ENCODE peak calls at places on chromosome 15, in four cellular contexts. One of them, this sample, is unnamed.

GRCh38 chr15:57635300-57635944 is 43.7 kb downstream of the MYZAP start:
- DNase-seq in GM12865: no peak
- DNase-seq in germinal center: no peak
- DNase-seq in activated CD8-positive, alpha-beta memory T cell treated with anti-CD3 and anti-CD28 coated beads for 48 hours: no peak
- DNase-seq in this sample: no peak

GRCh38 chr15:97991972-97992541 is 31.6 kb downstream of the ARRDC4 start:
- DNase-seq in germinal center: no peak
- DNase-seq in GM12865: no peak
- DNase-seq in activated CD8-positive, alpha-beta memory T cell treated with anti-CD3 and anti-CD28 coated beads for 48 hours: no peak
- DNase-seq in this sample: no peak

GRCh38 chr15:39453500-39454073 is 127.3 kb upstream of the THBS1 start:
- DNase-seq in activated CD8-positive, alpha-beta memory T cell treated with anti-CD3 and anti-CD28 coated beads for 48 hours: no peak
- DNase-seq in germinal center: no peak
- DNase-seq in GM12865: peak; percentile 79
- DNase-seq in this sample: peak; percentile 14

GRCh38 chr15:70265466-70265978 is 167.8 kb upstream of the TLE3 start:
- DNase-seq in GM12865: no peak
- DNase-seq in activated CD8-positive, alpha-beta memory T cell treated with anti-CD3 and anti-CD28 coated beads for 48 hours: no peak
- DNase-seq in germinal center: no peak
- DNase-seq in this sample: no peak

GRCh38 chr15:56225520-56225919 is 18.2 kb downstream of the RFX7 start:
- DNase-seq in germinal center: no peak
- DNase-seq in GM12865: no peak
- DNase-seq in activated CD8-positive, alpha-beta memory T cell treated with anti-CD3 and anti-CD28 coated beads for 48 hours: no peak
- DNase-seq in this sample: no peak

GRCh38 chr15:92570391-92570790 is 85.2 kb downstream of the FAM174B start:
- DNase-seq in GM12865: no peak
- DNase-seq in germinal center: no peak
- DNase-seq in activated CD8-positive, alpha-beta memory T cell treated with anti-CD3 and anti-CD28 coated beads for 48 hours: no peak
- DNase-seq in this sample: no peak

GRCh38 chr15:26260517-26261133 is 397.5 kb upstream of the ATP10A start:
- DNase-seq in activated CD8-positive, alpha-beta memory T cell treated with anti-CD3 and anti-CD28 coated beads for 48 hours: no peak
- DNase-seq in germinal center: peak; percentile 23
- DNase-seq in GM12865: peak; percentile 35
- DNase-seq in this sample: peak; percentile 43

GRCh38 chr15:61099030-61099800 is 129.9 kb downstream of the RORA start:
- DNase-seq in activated CD8-positive, alpha-beta memory T cell treated with anti-CD3 and anti-CD28 coated beads for 48 hours: no peak
- DNase-seq in GM12865: no peak
- DNase-seq in germinal center: no peak
- DNase-seq in this sample: no peak

GRCh38 chr15:78509726-78510312 is 2.4 kb downstream of the HYKK start:
- DNase-seq in GM12865: peak; percentile 38
- DNase-seq in activated CD8-positive, alpha-beta memory T cell treated with anti-CD3 and anti-CD28 coated beads for 48 hours: no peak
- DNase-seq in germinal center: no peak
- DNase-seq in this sample: peak; percentile 11

GRCh38 chr15:52652984-52653383 is 26.2 kb downstream of the ATOSA start:
- DNase-seq in GM12865: no peak
- DNase-seq in activated CD8-positive, alpha-beta memory T cell treated with anti-CD3 and anti-CD28 coated beads for 48 hours: no peak
- DNase-seq in germinal center: no peak
- DNase-seq in this sample: no peak

GRCh38 chr15:74788716-74789151 is 6.9 kb downstream of the CSK start:
- DNase-seq in activated CD8-positive, alpha-beta memory T cell treated with anti-CD3 and anti-CD28 coated beads for 48 hours: no peak
- DNase-seq in GM12865: peak; percentile 97
- DNase-seq in germinal center: peak; percentile 71
- DNase-seq in this sample: peak; percentile 93

GRCh38 chr15:33022629-33023028 is 171.9 kb downstream of the FMN1 start:
- DNase-seq in germinal center: no peak
- DNase-seq in GM12865: no peak
- DNase-seq in activated CD8-positive, alpha-beta memory T cell treated with anti-CD3 and anti-CD28 coated beads for 48 hours: no peak
- DNase-seq in this sample: no peak

This sample was measured in NAMALWA.